ENCODE peak calls at places on chromosomes 4 and X, in eight cellular contexts. E is NCI-H1105, B is posterior cingulate gyrus, W is upper lobe of right lung, R is SK-MEL-5, G is EL, C is fibroblast of lung, O is endothelial cell of umbilical vein. K is an unnamed sample.

GRCh38 chr4:81751531-81752291 is 280.0 kb upstream of the RASGEF1B start:
- DNase-seq in E (no peak), B (no peak), W (no peak), R (no peak), G (no peak), C (no peak), O (no peak), K (no peak)

GRCh38 chr4:110793890-110794588 is 171.2 kb upstream of the PITX2 start:
- DNase-seq in E (no peak), B (no peak), W (no peak), R (no peak), G (no peak), C (no peak), O (no peak), K (no peak)

GRCh38 chr4:36709986-36710385 is 428.6 kb downstream of the DTHD1 start:
- DNase-seq in E (no peak), B (no peak), W (no peak), R (no peak), G (no peak), C (no peak), O (no peak), K (no peak)

GRCh38 chr4:70936200-70936787 is 34.1 kb downstream of the MOB1B start:
- DNase-seq in E (no peak), B (no peak), W (no peak), R (no peak), G (peak), C (peak), O (no peak), K (no peak)

GRCh38 chrX:53048169-53049126 is at the start of gene GPR173:
- DNase-seq in E (peak), B (peak), W (peak), R (no peak), G (peak), C (peak), O (peak), K (peak)

GRCh38 chrX:78595901-78596502 is 63.1 kb downstream of the RTL3 start:
- DNase-seq in E (no peak), B (no peak), W (no peak), R (peak), G (peak), C (no peak), O (peak), K (no peak)

GRCh38 chr4:25908491-25908901 is 5.5 kb upstream of the SMIM20 start:
- DNase-seq in E (no peak), B (no peak), W (no peak), R (peak), G (peak), C (peak), O (peak), K (no peak)

GRCh38 chr4:8844976-8845690 is 26.5 kb downstream of the HMX1 start:
- DNase-seq in E (no peak), B (no peak), W (peak), R (no peak), G (no peak), C (no peak), O (no peak), K (no peak)

GRCh38 chr4:40523581-40523980 is 106.1 kb downstream of the RBM47 start:
- DNase-seq in E (no peak), B (no peak), W (no peak), R (no peak), G (no peak), C (no peak), O (no peak), K (no peak)

GRCh38 chr4:47374477-47374876 is 89.0 kb downstream of the COMMD8 start:
- DNase-seq in E (no peak), B (no peak), W (no peak), R (no peak), G (peak), C (peak), O (no peak), K (no peak)

GRCh38 chrX:40173662-40174593 is 76.2 kb upstream of the BCOR start:
- DNase-seq in E (peak), B (no peak), W (peak), R (peak), G (peak), C (peak), O (peak), K (no peak)

GRCh38 chrX:9928083-9928482 is 39.1 kb upstream of the CLDN34 start:
- DNase-seq in E (peak), B (peak), W (no peak), R (no peak), G (no peak), C (no peak), O (no peak), K (no peak)

GRCh38 chr4:137531121-137531520 is 1.2 kb downstream of the PCDH18 start:
- DNase-seq in E (no peak), B (no peak), W (no peak), R (peak), G (peak), C (peak), O (no peak), K (no peak)

K was measured in NCI-H1048.